ENCODE peak calls at places on chromosomes 3 and 15, in seven cellular contexts. I is dorsolateral prefrontal cortex, J is AG09309, A is CD14-positive monocyte, Q is astrocyte of the cerebellum, L is brain microvascular endothelial cell, C is endothelial cell. E is an unnamed sample.

GRCh38 chr3:72245183-72245811 is 460.3 kb upstream of the PROK2 start:
- DNase-seq in I (peak), J (no peak), A (no peak), Q (no peak), L (no peak), C (peak), E (no peak)

GRCh38 chr15:51622269-51623180 is at the start of gene DMXL2:
- DNase-seq in I (peak), J (peak), A (peak), Q (peak), L (peak), C (peak), E (peak)

GRCh38 chr15:43249699-43250203 is 17.0 kb downstream of the TGM5 start:
- DNase-seq in I (no peak), J (peak), A (peak), Q (peak), L (peak), C (no peak), E (no peak)

GRCh38 chr3:52356126-52356525 is 40.0 kb downstream of the DNAH1 start:
- DNase-seq in I (no peak), J (no peak), A (peak), Q (no peak), L (no peak), C (no peak), E (no peak)

GRCh38 chr15:85496551-85497545 is 116.4 kb downstream of the AKAP13 start:
- DNase-seq in I (no peak), J (no peak), A (no peak), Q (no peak), L (no peak), C (no peak), E (no peak)

GRCh38 chr3:43953814-43954241 is 263.1 kb downstream of the ABHD5 start:
- DNase-seq in I (no peak), J (peak), A (no peak), Q (peak), L (peak), C (no peak), E (no peak)

GRCh38 chr3:9076985-9077384 is 113.7 kb upstream of the RAD18 start:
- DNase-seq in I (no peak), J (no peak), A (no peak), Q (no peak), L (no peak), C (no peak), E (no peak)

GRCh38 chr15:37079726-37080125 is 20.6 kb downstream of the MEIS2 start:
- DNase-seq in I (peak), J (no peak), A (no peak), Q (peak), L (no peak), C (no peak), E (no peak)

GRCh38 chr3:16199769-16200168 is 25.3 kb downstream of the GALNT15 start:
- DNase-seq in I (no peak), J (no peak), A (no peak), Q (no peak), L (no peak), C (no peak), E (no peak)

GRCh38 chr3:184727357-184728060 is 15.6 kb upstream of the MAGEF1 start:
- DNase-seq in I (no peak), J (no peak), A (no peak), Q (peak), L (peak), C (peak), E (peak)

GRCh38 chr3:15659254-15659975 is 57.9 kb downstream of the BTD start:
- DNase-seq in I (no peak), J (no peak), A (no peak), Q (no peak), L (no peak), C (no peak), E (no peak)

DNA sequence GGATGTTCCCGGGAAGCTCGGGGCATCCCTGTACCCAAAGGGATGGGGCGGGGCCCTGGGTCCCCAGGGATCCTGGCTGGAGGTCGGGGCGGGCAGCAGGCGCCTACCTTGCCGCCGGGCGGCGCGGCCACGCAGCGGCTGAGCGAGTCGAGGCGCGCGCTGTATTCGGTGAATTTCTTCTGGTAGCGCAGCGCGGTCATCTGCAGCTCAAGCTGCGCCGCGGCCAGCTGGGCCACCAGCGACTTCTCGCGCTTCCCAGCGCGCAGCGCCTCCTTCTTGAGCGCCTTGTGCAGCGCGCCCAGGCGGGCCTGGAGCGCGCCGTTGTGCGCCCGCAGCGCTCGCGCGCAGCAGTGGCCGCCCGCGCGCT is 762 bp downstream of the PDZRN3 start:
- DNase-seq in I (peak), J (no peak), A (no peak), Q (no peak), L (peak), C (peak), E (no peak)
- TF ChIP-seq CTCF in I (peak), J (no peak), A (no peak), Q (peak), L (no peak), C (no peak), E (no peak)

DNA sequence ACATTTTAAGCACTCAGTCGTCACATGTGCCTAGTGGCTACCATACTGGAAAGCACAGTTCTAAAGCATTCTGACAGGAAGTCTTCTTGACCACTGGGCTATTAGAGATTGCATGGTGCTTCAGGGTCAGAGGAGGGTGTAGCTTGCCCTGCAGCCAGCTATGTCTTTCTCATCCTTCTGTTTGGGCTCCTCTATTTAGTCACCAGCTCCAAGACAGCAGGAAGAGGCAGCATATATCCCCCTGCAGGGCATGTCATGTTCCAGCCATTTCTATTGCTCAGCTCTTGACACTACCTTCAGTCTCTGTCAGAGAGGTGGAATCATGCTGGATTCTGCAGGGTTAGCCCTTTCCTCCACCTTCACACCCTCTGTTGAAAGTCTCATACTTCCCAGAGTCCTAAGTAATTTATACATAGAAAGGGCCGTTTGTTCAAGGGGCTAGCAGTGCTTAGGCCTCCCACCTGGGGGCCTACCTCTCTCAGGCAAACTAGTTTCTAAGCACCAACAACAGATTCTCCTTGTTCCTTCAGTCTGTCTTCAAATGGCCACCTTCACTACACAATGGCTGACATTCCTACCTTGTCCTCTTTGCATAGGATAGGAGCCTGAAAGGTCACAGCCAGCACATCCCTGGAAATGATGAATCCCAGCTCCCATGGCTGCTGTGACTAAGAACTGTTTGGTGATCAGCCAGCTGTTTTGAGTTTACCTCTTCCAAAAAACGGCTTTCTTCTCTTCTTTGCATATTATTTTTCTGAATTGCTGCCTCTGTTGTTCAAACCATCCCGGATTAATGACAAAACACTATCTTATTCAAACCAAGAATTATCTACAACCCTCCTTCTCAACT is 115.7 kb upstream of the BFSP2 start:
- DNase-seq in I (no peak), J (no peak), A (no peak), Q (no peak), L (no peak), C (no peak), E (no peak)
- TF ChIP-seq CTCF in I (no peak), J (no peak), A (no peak), Q (no peak), L (no peak), C (no peak), E (no peak)

GRCh38 chr3:83971693-83972092 is 987.1 kb upstream of the CADM2 start:
- DNase-seq in I (no peak), J (no peak), A (no peak), Q (no peak), L (no peak), C (no peak), E (no peak)

DNA sequence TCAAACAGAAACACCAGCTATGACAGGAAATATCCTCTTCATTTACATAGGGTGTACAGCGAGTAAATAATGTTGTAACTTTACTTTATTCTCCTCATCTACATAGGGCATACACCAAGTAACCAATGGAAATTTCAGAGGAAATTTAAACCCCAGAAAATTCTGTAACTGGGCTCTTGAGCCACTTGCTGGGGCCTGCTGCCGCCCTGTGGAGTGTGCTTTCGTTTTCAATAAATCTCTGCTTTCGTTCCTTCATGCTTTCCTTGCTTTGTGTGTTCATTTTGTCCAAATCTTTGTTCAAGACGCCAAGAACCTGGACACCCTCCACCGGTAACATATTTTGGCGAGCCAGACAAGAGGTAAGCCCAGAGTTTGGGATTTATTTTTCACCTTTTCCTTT is 990.4 kb upstream of the CADM2 start:
- DNase-seq in I (no peak), J (no peak), A (no peak), Q (no peak), L (no peak), C (no peak), E (no peak)
- TF ChIP-seq CTCF in I (no peak), J (no peak), A (no peak), Q (no peak), L (no peak), C (no peak), E (no peak)

DNA sequence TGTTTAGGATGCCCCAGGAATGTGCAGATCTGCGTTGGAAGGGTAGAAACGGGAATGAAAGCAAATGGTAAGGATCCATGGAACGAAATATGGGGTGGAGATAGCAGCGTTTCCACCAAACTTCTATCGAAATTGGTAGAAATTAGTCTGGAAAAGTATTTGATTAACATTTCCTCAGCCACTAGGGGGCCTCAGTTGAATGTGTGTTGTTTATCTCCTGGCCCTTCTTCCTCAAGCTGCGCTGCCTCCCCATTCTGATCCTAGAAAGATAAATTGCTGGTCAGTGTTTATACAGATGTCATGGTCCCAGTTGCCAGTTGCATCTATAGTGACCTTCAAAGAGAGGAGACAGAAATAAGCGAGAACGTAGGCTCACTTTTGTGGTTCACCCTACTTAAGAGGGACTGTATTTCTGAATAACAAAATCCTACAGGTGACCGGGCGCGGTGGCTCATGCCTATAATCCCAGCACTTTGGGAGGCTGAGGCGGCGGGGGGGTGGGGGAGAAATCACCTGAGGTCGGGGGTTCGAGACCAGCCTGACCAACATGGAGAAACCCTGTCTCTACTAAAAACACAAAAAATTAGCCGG is 457.1 kb downstream of the SQOR start:
- DNase-seq in I (no peak), J (no peak), A (no peak), Q (no peak), L (no peak), C (no peak), E (no peak)
- TF ChIP-seq CTCF in I (peak), J (peak), A (peak), Q (peak), L (peak), C (peak), E (no peak)

GRCh38 chr15:81544385-81544784 is 170.4 kb upstream of the TMC3 start:
- DNase-seq in I (no peak), J (no peak), A (no peak), Q (no peak), L (no peak), C (no peak), E (no peak)

GRCh38 chr15:81548350-81549116 is 174.5 kb upstream of the TMC3 start:
- DNase-seq in I (no peak), J (no peak), A (no peak), Q (no peak), L (no peak), C (no peak), E (no peak)

DNA sequence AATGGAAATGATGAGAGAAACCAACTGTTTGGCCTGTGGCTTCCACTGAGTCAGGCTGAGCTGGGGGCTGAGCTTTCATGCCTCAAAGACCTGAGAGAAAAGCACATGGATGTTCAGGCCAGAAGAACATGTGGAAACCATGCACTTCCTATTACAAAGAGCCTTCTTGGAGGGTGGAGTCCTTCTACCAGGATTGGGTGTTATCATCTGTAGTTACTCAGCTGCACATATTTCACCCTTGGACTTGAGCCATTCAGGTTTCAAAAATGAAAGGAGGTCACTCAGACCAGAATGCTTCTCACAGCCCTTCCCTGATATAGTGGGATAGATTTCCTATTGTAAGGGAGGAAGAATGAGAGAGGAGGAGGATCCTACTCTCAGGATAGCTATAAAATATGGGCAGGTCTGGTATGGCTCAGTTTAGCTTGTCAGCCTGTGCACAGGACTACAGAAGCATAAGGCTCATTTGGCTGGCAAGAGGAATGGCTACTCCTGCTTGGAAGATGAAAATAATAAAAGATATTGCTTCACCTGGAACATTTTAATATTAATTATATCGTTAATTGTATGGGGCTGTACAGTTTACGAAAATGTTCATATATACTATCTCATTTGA is 173.6 kb upstream of the TMC3 start:
- DNase-seq in I (no peak), J (no peak), A (no peak), Q (no peak), L (no peak), C (no peak), E (no peak)
- TF ChIP-seq CTCF in I (no peak), J (no peak), A (no peak), Q (no peak), L (no peak), C (no peak), E (no peak)

GRCh38 chr3:172811099-172811498 is 60.6 kb downstream of the ECT2 start:
- DNase-seq in I (no peak), J (no peak), A (no peak), Q (no peak), L (no peak), C (no peak), E (no peak)

GRCh38 chr3:172804323-172804722 is 53.8 kb downstream of the ECT2 start:
- DNase-seq in I (no peak), J (no peak), A (no peak), Q (no peak), L (no peak), C (no peak), E (no peak)

GRCh38 chr3:172813462-172813861 is 62.9 kb downstream of the ECT2 start:
- DNase-seq in I (no peak), J (no peak), A (no peak), Q (no peak), L (no peak), C (no peak), E (no peak)

GRCh38 chr3:172803489-172803888 is 53.0 kb downstream of the ECT2 start:
- DNase-seq in I (no peak), J (no peak), A (no peak), Q (no peak), L (no peak), C (no peak), E (no peak)

DNA sequence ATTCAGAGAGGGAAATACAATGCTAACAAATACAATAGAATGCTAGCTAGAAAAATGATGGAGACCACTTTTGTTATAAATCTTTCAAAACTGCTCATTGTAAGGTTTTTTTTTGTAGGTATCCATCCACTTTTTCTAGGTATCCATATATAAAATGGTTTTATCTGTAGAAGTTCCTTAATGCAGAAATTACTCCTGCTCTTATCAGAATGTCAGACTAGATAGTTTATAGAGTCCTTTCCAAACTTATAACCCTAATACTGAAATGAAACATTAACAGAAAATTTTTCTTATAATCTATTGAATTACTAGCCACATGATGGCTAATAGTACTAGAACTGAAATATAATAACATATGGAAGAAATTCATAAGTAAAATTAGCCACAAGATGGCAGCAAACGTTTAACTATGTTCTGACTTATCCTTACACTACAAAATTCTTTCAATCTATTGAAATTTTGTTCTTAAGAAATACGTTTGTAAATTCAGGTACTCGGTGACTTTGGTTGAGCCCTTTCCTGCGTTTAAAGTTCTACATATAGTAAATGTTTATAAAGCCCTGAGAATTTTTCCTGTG is 58.5 kb downstream of the ECT2 start:
- DNase-seq in I (no peak), J (peak), A (no peak), Q (peak), L (peak), C (no peak), E (no peak)
- TF ChIP-seq CTCF in I (peak), J (no peak), A (peak), Q (no peak), L (peak), C (peak), E (no peak)

GRCh38 chr3:13235079-13235478 is 161.8 kb upstream of the IQSEC1 start:
- DNase-seq in I (no peak), J (no peak), A (no peak), Q (no peak), L (no peak), C (no peak), E (no peak)

GRCh38 chr3:13234664-13235063 is 161.4 kb upstream of the IQSEC1 start:
- DNase-seq in I (no peak), J (no peak), A (no peak), Q (no peak), L (no peak), C (no peak), E (no peak)

GRCh38 chr3:13233487-13234154 is 160.4 kb upstream of the IQSEC1 start:
- DNase-seq in I (no peak), J (no peak), A (no peak), Q (no peak), L (no peak), C (no peak), E (no peak)

GRCh38 chr3:13235897-13236296 is 162.7 kb upstream of the IQSEC1 start:
- DNase-seq in I (no peak), J (no peak), A (no peak), Q (no peak), L (no peak), C (no peak), E (no peak)

DNA sequence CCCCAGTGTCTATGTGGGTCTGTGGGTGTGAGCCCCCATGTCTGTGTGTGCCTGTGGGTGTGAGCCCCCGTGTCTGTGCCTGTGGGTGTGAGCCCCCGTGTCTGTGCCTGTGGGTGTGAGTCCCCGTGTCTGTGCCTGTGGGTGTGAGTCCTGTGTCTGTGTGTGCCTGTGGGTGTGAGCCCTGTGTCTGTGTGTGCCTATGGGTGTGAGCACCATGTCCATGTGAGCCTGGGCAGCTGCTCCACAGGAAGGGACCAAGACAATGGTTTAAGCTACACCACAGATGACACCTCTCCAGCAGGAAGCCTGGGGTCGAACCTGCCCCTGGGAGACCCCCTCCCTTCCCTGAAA is 160.9 kb upstream of the IQSEC1 start:
- DNase-seq in I (no peak), J (no peak), A (no peak), Q (no peak), L (no peak), C (no peak), E (no peak)
- TF ChIP-seq CTCF in I (no peak), J (no peak), A (no peak), Q (no peak), L (no peak), C (no peak), E (no peak)

E was measured in omental fat pad.